ENCODE peak calls at places on chromosomes 7 and 10, in nine cellular contexts. K is EL; Z is amniotic stem cell; W is activated CD4-positive, alpha-beta T cell treated with anti-CD3 and anti-CD28 coated beads for 48 hours; B is ACHN; N is activated gamma-delta T cell treated with Interleukin-2 at 50 U/mL for 16 hours; X is tibial artery; P is cardiac muscle cell; R is GM10248. G is an unnamed sample.

GRCh38 chr10:33481184-33481583 is 146.7 kb upstream of the NRP1 start:
- DNase-seq in P (no peak), R (no peak), Z (no peak), X (no peak), K (no peak), N (no peak), W (no peak), B (no peak), G (no peak)

GRCh38 chr7:73585196-73585595 is 6.8 kb upstream of the TBL2 start:
- DNase-seq in N (no peak), K (no peak), P (no peak), W (no peak), R (no peak), Z (no peak), X (no peak), B (no peak), G (no peak)

GRCh38 chr10:73780966-73781365 is 882 bp upstream of the CHCHD1 start:
- DNase-seq in W (no peak), Z (no peak), N (no peak), X (no peak), R (no peak), B (no peak), K (no peak), P (no peak), G (no peak)

GRCh38 chr10:50991496-50992355 is 82.6 kb upstream of the PRKG1 start:
- DNase-seq in K (no peak), B (no peak), N (no peak), P (peak), W (no peak), Z (no peak), R (no peak), X (peak), G (peak)

GRCh38 chr10:113665806-113666354 is 2.0 kb upstream of the NRAP start:
- DNase-seq in Z (peak), P (no peak), X (peak), K (peak), W (no peak), N (no peak), B (no peak), R (no peak), G (no peak)

GRCh38 chr10:120131183-120131582 is 238.7 kb downstream of the SEC23IP start:
- DNase-seq in P (peak), Z (no peak), B (peak), N (no peak), W (peak), R (no peak), X (no peak), K (peak), G (peak)

GRCh38 chr10:74628136-74628535 is 198.3 kb upstream of the KAT6B start:
- DNase-seq in N (no peak), P (no peak), B (no peak), K (no peak), W (no peak), X (no peak), R (no peak), Z (no peak), G (no peak)

GRCh38 chr7:76513817-76514799 is 3.8 kb downstream of the UPK3B start:
- DNase-seq in Z (no peak), K (no peak), X (no peak), N (no peak), R (no peak), P (no peak), B (peak), W (no peak), G (no peak)

GRCh38 chr7:157519246-157519645 is 182.4 kb downstream of the DNAJB6 start:
- DNase-seq in N (no peak), B (no peak), X (no peak), R (no peak), P (no peak), W (no peak), Z (no peak), K (no peak), G (no peak)

GRCh38 chr10:122082616-122083477 is 93.9 kb downstream of the TACC2 start:
- DNase-seq in Z (no peak), W (no peak), X (no peak), B (no peak), P (no peak), R (no peak), N (no peak), K (no peak), G (no peak)

GRCh38 chr7:55538538-55538937 is 33.8 kb downstream of the VOPP1 start:
- DNase-seq in N (no peak), R (no peak), B (no peak), W (no peak), K (peak), P (no peak), X (no peak), Z (peak), G (no peak)

GRCh38 chr7:148286150-148286549 is 304.4 kb upstream of the C7orf33 start:
- DNase-seq in R (no peak), N (no peak), K (no peak), W (no peak), B (peak), P (peak), X (no peak), Z (no peak), G (peak)

GRCh38 chr7:108265007-108265406 is 134.8 kb upstream of the LAMB4 start:
- DNase-seq in K (no peak), R (no peak), P (no peak), X (no peak), B (no peak), N (no peak), W (no peak), Z (no peak), G (no peak)

GRCh38 chr10:113788604-113789083 is 37.2 kb downstream of the PLEKHS1 start:
- DNase-seq in N (no peak), X (peak), B (peak), W (no peak), P (no peak), Z (peak), R (peak), K (peak), G (peak)

GRCh38 chr7:27606270-27607209 is 56.1 kb downstream of the HIBADH start:
- DNase-seq in K (peak), W (no peak), N (no peak), Z (no peak), R (no peak), B (peak), P (peak), X (no peak), G (peak)

GRCh38 chr10:13525683-13526082 is 3.1 kb downstream of the BEND7 start:
- DNase-seq in P (no peak), B (no peak), W (no peak), Z (no peak), K (no peak), N (no peak), R (no peak), X (no peak), G (no peak)

GRCh38 chr7:80722596-80723141 is 84.2 kb downstream of the CD36 start:
- DNase-seq in Z (peak), K (peak), P (peak), X (peak), N (no peak), R (no peak), B (peak), W (no peak), G (peak)

GRCh38 chr7:1611708-1612241 is 41.9 kb upstream of the PSMG3 start:
- DNase-seq in X (no peak), W (no peak), Z (peak), B (peak), R (no peak), P (no peak), K (peak), N (no peak), G (peak)

GRCh38 chr7:26487780-26488535 is 196.3 kb downstream of the SNX10 start:
- DNase-seq in P (no peak), N (no peak), B (no peak), Z (no peak), R (no peak), X (no peak), W (no peak), K (no peak), G (no peak)

GRCh38 chr10:22459496-22459895 is 114.2 kb downstream of the SPAG6 start:
- DNase-seq in W (no peak), R (no peak), P (no peak), K (no peak), B (no peak), X (no peak), N (no peak), Z (no peak), G (no peak)

GRCh38 chr10:49679480-49679893 is at the start of gene C10orf53:
- DNase-seq in Z (no peak), R (peak), P (peak), N (no peak), W (peak), K (peak), B (peak), X (no peak), G (no peak)

GRCh38 chr10:59536151-59536550 is 173.5 kb downstream of the SLC16A9 start:
- DNase-seq in Z (peak), W (no peak), K (no peak), X (no peak), B (no peak), N (no peak), R (no peak), P (no peak), G (no peak)

GRCh38 chr7:124765401-124766352 is at the start of gene GPR37:
- DNase-seq in Z (peak), B (peak), W (peak), K (peak), R (peak), X (no peak), P (peak), N (no peak), G (peak)

GRCh38 chr7:140136108-140136507 is 40.7 kb downstream of the KDM7A start:
- DNase-seq in N (no peak), Z (no peak), K (no peak), B (no peak), P (no peak), X (no peak), R (no peak), W (no peak), G (no peak)

GRCh38 chr7:75565129-75565528 is 73.0 kb downstream of the SPDYE5 start:
- DNase-seq in R (no peak), X (no peak), P (no peak), W (no peak), Z (peak), B (peak), K (peak), N (no peak), G (no peak)

GRCh38 chr7:7563269-7563668 is 3.4 kb upstream of the MIOS start:
- DNase-seq in Z (no peak), K (no peak), N (no peak), R (no peak), X (no peak), W (no peak), B (no peak), P (no peak), G (no peak)